ENCODE peak calls at places on chromosome 20, in four cellular contexts. V is body of pancreas, L is neural progenitor cell, P is tibial nerve. O is an unnamed sample.

GRCh38 chr20:50453533-50453932 is 56.6 kb upstream of the PTPN1 start:
- DNase-seq in L (no peak), V (no peak), P (no peak), O (no peak)

GRCh38 chr20:52425253-52425652 is 233.7 kb upstream of the ZFP64 start:
- DNase-seq in V (no peak), P (no peak), L (no peak), O (no peak)

GRCh38 chr20:7355056-7355455 is 585.2 kb downstream of the HAO1 start:
- DNase-seq in V (no peak), L (no peak), P (no peak), O (no peak)

GRCh38 chr20:20181322-20181721 is 129.0 kb downstream of the CFAP61 start:
- DNase-seq in V (no peak), L (no peak), P (no peak), O (no peak)

GRCh38 chr20:62064788-62065668 is 653 bp downstream of the TAF4 start:
- DNase-seq in L (peak; percentile 64), V (peak; percentile 46), P (no peak), O (peak; percentile 84)

GRCh38 chr20:62914970-62915457 is 11.3 kb downstream of the DIDO1 start:
- DNase-seq in L (peak; percentile 88), P (no peak), V (peak; percentile 42), O (peak; percentile 88)

GRCh38 chr20:64033981-64034493 is 1.9 kb upstream of the C20orf204 start:
- DNase-seq in L (no peak), V (no peak), P (no peak), O (no peak)

GRCh38 chr20:62299666-62300236 is 3.0 kb upstream of the ADRM1 start:
- DNase-seq in L (no peak), P (no peak), V (no peak), O (no peak)

GRCh38 chr20:22572491-22572890 is 11.9 kb downstream of the FOXA2 start:
- DNase-seq in P (no peak), L (no peak), V (no peak), O (no peak)

GRCh38 chr20:23753589-23753988 is 2.9 kb upstream of the CST1 start:
- DNase-seq in V (no peak), L (no peak), P (no peak), O (no peak)

GRCh38 chr20:4916991-4917881 is 84.1 kb downstream of the SLC23A2 start:
- DNase-seq in L (peak; percentile 24), P (no peak), V (peak; percentile 15), O (no peak)

GRCh38 chr20:17460119-17460518 is 71.1 kb downstream of the BFSP1 start:
- DNase-seq in L (no peak), V (no peak), P (no peak), O (no peak)

GRCh38 chr20:36792422-36792821 is 18.9 kb upstream of the DSN1 start:
- DNase-seq in V (no peak), P (no peak), L (peak; percentile 93), O (peak; percentile 90)

GRCh38 chr20:45416917-45417316 is 976 bp downstream of the PIGT start:
- DNase-seq in P (no peak), V (no peak), L (no peak), O (no peak)

GRCh38 chr20:51886891-51887608 is 84.7 kb upstream of the SALL4 start:
- DNase-seq in V (no peak), L (no peak), P (no peak), O (no peak)

GRCh38 chr20:50138479-50139393 is 14.8 kb downstream of the PEDS1 start:
- DNase-seq in V (peak; percentile 35), L (no peak), P (no peak), O (peak; percentile 75)

DNA sequence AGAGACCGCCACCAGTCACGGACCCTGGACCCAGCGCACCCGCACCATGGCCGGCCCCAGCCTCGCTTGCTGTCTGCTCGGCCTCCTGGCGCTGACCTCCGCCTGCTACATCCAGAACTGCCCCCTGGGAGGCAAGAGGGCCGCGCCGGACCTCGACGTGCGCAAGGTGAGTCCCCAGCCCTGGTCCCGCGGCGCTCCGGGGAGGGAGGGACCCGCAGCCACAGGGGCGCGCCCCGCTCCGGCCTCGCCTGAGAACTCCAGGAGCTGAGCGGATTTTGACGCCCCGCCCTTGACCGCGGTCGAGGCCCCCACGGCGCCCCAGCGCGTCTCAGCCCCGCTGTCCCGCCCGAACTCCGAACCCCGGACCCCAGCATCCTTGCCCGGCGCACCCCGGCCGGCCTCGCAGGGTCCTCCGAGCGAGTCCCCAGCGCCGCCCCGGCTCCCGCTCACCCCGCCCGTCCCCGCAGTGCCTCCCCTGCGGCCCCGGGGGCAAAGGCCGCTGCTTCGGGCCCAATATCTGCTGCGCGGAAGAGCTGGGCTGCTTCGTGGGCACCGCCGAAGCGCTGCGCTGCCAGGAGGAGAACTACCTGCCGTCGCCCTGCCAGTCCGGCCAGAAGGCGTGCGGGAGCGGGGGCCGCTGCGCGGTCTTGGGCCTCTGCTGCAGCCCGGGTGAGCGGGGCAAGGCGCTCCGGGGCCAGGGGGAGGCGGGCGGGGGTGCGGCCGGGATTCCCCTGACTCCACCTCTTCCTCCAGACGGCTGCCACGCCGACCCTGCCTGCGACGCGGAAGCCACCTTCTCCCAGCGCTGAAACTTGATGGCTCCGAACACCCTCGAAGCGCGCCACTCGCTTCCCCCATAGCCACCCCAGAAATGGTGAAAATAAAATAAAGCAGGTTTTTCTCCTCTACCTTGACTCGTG is at the start of gene OXT:
- DNase-seq in P (no peak), V (peak; percentile 35), L (peak; percentile 58), O (peak; percentile 82)
- H3K4me3 ChIP-seq in P (peak within 1 kb of the TSS; percentile 10), V (no peak within 1 kb of the TSS), L (peak within 1 kb of the TSS; percentile 39), O (peak within 1 kb of the TSS; percentile 46)

DNA sequence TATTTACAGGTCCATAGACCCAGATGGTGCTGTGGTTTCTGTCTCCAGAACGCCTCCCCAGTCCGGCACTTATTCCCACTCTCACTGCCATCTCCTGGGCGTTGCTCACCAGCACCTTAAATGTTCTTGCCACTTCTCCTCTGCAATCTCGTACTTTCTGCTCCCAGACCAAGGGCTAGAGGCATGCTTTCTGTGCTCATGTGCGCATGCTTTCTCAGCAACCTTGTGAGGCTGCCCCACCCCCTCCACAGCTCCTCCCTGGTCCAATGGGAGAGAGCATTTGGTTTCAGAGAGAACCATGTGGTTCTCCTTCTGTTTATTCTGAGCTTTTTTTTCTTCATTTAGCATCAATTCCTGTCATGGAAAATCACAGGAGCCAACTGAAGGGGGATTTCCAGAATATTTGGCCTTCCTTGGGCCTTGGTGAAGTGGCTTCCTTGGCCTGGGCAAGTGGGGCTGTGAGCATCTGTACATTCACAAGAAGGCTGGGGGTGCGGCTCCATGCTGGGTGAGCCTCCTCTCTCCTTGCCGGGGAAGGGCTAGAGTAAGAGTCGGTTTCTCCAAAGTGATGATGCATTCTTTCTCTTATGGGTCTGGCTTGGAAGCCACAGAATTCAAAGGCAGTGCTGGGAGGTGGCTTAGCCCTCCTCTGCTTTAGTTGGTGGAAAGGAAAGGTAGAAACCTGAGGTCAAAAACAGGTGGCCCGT is 66.6 kb downstream of the PHACTR3 start:
- DNase-seq in L (no peak), V (no peak), P (no peak), O (no peak)
- H3K36me3 ChIP-seq in L (no peaks in the 10 kb centered on the region), V (no peaks in the 10 kb centered on the region), P (no peaks in the 10 kb centered on the region), O (no peaks in the 10 kb centered on the region)

GRCh38 chr20:24996449-24997195 is 4.1 kb upstream of the APMAP start:
- DNase-seq in V (peak; percentile 2), L (no peak), P (no peak), O (no peak)

GRCh38 chr20:24995741-24996448 is 3.3 kb upstream of the APMAP start:
- DNase-seq in P (no peak), V (no peak), L (peak; percentile 10), O (no peak)

GRCh38 chr20:24993337-24994185 is 1.0 kb upstream of the APMAP start:
- DNase-seq in P (no peak), V (no peak), L (no peak), O (no peak)

GRCh38 chr20:24994186-24994465 is 1.6 kb upstream of the APMAP start:
- DNase-seq in L (no peak), V (no peak), P (no peak), O (no peak)

DNA sequence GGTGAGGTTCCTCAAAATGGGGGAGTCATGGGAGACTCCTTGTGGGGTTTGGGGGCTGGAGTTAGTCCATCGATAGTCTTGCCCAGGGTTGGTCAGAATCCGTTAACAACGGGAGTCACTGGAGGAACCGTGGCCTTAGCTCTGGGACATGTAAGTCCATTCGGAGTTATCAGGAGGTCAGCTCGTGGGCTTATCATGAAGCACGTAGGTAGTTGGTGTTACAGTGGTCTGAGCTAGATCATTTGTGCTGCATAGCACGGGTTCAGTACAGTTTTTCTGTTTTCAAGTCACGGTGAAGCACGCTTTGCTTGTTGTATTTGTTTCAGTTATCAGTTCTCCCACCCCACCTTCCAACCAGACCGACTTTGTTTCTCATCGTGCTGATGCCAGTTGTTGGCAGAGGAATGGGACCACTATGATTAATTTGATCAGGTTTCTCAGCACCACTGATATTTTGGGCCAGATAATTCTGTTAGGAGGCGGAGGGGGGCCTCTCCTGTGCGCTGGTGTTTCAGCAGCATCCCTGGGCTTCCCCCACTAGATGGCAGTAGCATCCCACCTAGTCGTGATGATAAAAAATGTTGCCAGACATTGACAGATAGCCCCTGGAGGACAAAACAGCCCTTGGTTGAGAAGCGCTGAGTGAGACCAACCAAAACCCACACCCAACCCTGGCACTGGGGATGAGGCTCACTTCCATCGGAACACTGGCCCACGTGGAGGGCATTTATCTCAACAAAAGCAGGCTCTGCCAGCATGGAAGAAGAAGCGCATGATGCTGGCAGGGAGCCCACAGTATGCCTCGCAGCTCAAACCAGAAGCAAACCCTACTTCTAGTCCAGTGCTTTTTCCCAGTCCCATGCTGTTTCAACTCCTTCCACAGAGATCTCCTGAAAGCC is 2.2 kb upstream of the APMAP start:
- DNase-seq in V (peak; percentile 89), L (peak; percentile 84), P (peak; percentile 93), O (peak; percentile 88)
- H3K4me3 ChIP-seq in V (no peak overlapping the region), L (no peak overlapping the region), P (no peak overlapping the region), O (no peak overlapping the region)

GRCh38 chr20:57786304-57786942 is 76.6 kb upstream of the PMEPA1 start:
- DNase-seq in L (no peak), V (no peak), P (no peak), O (no peak)
- H3K36me3 ChIP-seq in L (no peaks in the 10 kb centered on the region), V (no peaks in the 10 kb centered on the region), P (no peaks in the 10 kb centered on the region), O (no peaks in the 10 kb centered on the region)